ENCODE peak calls at places on chromosome 16, in seven cellular contexts. N is kidney; H is activated T-cell treated with anti-CD3 and anti-CD28 coated beads, Interleukin-2, amount 50 U/mL, for 4 hours; Q is HT1080; Y is trophoblast cell; B is AG04449; S is mesenchymal stem cell. P is an unnamed sample.

GRCh38 chr16:26963109-26963508 is 103.6 kb upstream of the C16orf82 start:
- DNase-seq in S (no peak), Y (peak; percentile 8), B (no peak), H (no peak), N (no peak), Q (peak; percentile 24), P (no peak)

GRCh38 chr16:75081179-75081859 is 35.3 kb downstream of the LDHD start:
- DNase-seq in N (peak; percentile 18), H (no peak), S (no peak), B (no peak), Q (no peak), Y (no peak), P (no peak)

GRCh38 chr16:48511716-48512115 is 98.3 kb downstream of the N4BP1 start:
- DNase-seq in S (no peak), H (no peak), Q (no peak), Y (peak; percentile 77), N (no peak), B (no peak), P (no peak)

GRCh38 chr16:31092330-31092729 is 2.3 kb downstream of the VKORC1 start:
- DNase-seq in Y (no peak), B (no peak), Q (no peak), S (no peak), N (no peak), H (no peak), P (no peak)

GRCh38 chr16:64657316-64658011 is 464.4 kb downstream of the CDH11 start:
- DNase-seq in S (no peak), Q (no peak), B (peak; percentile 49), H (no peak), N (no peak), Y (no peak), P (no peak)

GRCh38 chr16:49652441-49653175 is 203.3 kb downstream of the ZNF423 start:
- DNase-seq in H (no peak), B (peak; percentile 44), S (peak; percentile 10), N (no peak), Q (no peak), Y (peak; percentile 28), P (peak; percentile 82)

GRCh38 chr16:84239910-84240309 is at the start of gene KCNG4:
- DNase-seq in Q (no peak), B (no peak), Y (no peak), H (no peak), N (peak; percentile 41), S (no peak), P (no peak)

GRCh38 chr16:4172070-4172469 is 55.8 kb upstream of the ADCY9 start:
- DNase-seq in N (no peak), Y (peak; percentile 57), Q (no peak), B (peak; percentile 47), S (peak; percentile 54), H (no peak), P (no peak)

GRCh38 chr16:50884066-50884860 is 142.4 kb downstream of the CYLD start:
- DNase-seq in N (no peak), Q (peak; percentile 43), B (no peak), Y (peak; percentile 3), S (no peak), H (no peak), P (peak; percentile 5)

GRCh38 chr16:30637952-30638351 is 12.8 kb upstream of the PRR14 start:
- DNase-seq in H (no peak), N (no peak), S (peak; percentile 74), B (no peak), Q (peak; percentile 65), Y (peak; percentile 80), P (no peak)

GRCh38 chr16:6146874-6147425 is 1049.4 kb upstream of the EEF2KMT start:
- DNase-seq in H (no peak), N (no peak), Y (no peak), B (no peak), Q (peak; percentile 47), S (no peak), P (no peak)

GRCh38 chr16:50360033-50360778 is 8.6 kb downstream of the BRD7 start:
- DNase-seq in H (no peak), N (no peak), B (no peak), Y (peak; percentile 79), Q (no peak), S (peak; percentile 23), P (no peak)